ENCODE peak calls at places on chromosomes 13 and 19, in six cellular contexts. One of them, this sample, is unnamed.
A peak's percentile ranks its signal among the peaks of the same experiment; 100 is the strongest.

GRCh38 chr19:47012620-47013019 is 7.0 kb upstream of the NPAS1 start:
- DNase-seq in colonic mucosa: no peak
- DNase-seq in left ventricle myocardium inferior: no peak
- DNase-seq in stimulated activated CD4-positive, alpha-beta T cell treated with anti-CD3 and anti-CD28 coated beads, Interleukin-15, amount 100 ng/mL, for 1 hour: no peak
- DNase-seq in neural crest cell: no peak
- DNase-seq in KG1: no peak
- DNase-seq in this sample: no peak

GRCh38 chr19:3039641-3040077 is 10.6 kb upstream of the TLE2 start:
- DNase-seq in stimulated activated CD4-positive, alpha-beta T cell treated with anti-CD3 and anti-CD28 coated beads, Interleukin-15, amount 100 ng/mL, for 1 hour: no peak
- DNase-seq in colonic mucosa: no peak
- DNase-seq in left ventricle myocardium inferior: no peak
- DNase-seq in KG1: no peak
- DNase-seq in neural crest cell: no peak
- DNase-seq in this sample: no peak

GRCh38 chr13:44967656-44968451 is 21.4 kb downstream of the NUFIP1 start:
- DNase-seq in KG1: no peak
- DNase-seq in left ventricle myocardium inferior: no peak
- DNase-seq in stimulated activated CD4-positive, alpha-beta T cell treated with anti-CD3 and anti-CD28 coated beads, Interleukin-15, amount 100 ng/mL, for 1 hour: no peak
- DNase-seq in colonic mucosa: no peak
- DNase-seq in neural crest cell: no peak
- DNase-seq in this sample: no peak

GRCh38 chr19:3586124-3586626 is 897 bp downstream of the GIPC3 start:
- DNase-seq in KG1: peak; percentile 32
- DNase-seq in colonic mucosa: no peak
- DNase-seq in neural crest cell: peak; percentile 44
- DNase-seq in left ventricle myocardium inferior: no peak
- DNase-seq in stimulated activated CD4-positive, alpha-beta T cell treated with anti-CD3 and anti-CD28 coated beads, Interleukin-15, amount 100 ng/mL, for 1 hour: peak; percentile 33
- DNase-seq in this sample: no peak

GRCh38 chr13:100128373-100128772 is 39.5 kb downstream of the PCCA start:
- DNase-seq in colonic mucosa: no peak
- DNase-seq in neural crest cell: no peak
- DNase-seq in left ventricle myocardium inferior: no peak
- DNase-seq in KG1: no peak
- DNase-seq in stimulated activated CD4-positive, alpha-beta T cell treated with anti-CD3 and anti-CD28 coated beads, Interleukin-15, amount 100 ng/mL, for 1 hour: no peak
- DNase-seq in this sample: no peak

GRCh38 chr13:101624210-101624922 is 171.9 kb downstream of the ITGBL1 start:
- DNase-seq in stimulated activated CD4-positive, alpha-beta T cell treated with anti-CD3 and anti-CD28 coated beads, Interleukin-15, amount 100 ng/mL, for 1 hour: no peak
- DNase-seq in neural crest cell: no peak
- DNase-seq in colonic mucosa: no peak
- DNase-seq in left ventricle myocardium inferior: no peak
- DNase-seq in KG1: no peak
- DNase-seq in this sample: no peak

GRCh38 chr19:55091955-55092354 is 16.3 kb downstream of the EPS8L1 start:
- DNase-seq in stimulated activated CD4-positive, alpha-beta T cell treated with anti-CD3 and anti-CD28 coated beads, Interleukin-15, amount 100 ng/mL, for 1 hour: no peak
- DNase-seq in left ventricle myocardium inferior: no peak
- DNase-seq in neural crest cell: peak; percentile 39
- DNase-seq in KG1: no peak
- DNase-seq in colonic mucosa: no peak
- DNase-seq in this sample: no peak

GRCh38 chr19:58117841-58118575 is 20.0 kb upstream of the ZSCAN18 start:
- DNase-seq in stimulated activated CD4-positive, alpha-beta T cell treated with anti-CD3 and anti-CD28 coated beads, Interleukin-15, amount 100 ng/mL, for 1 hour: no peak
- DNase-seq in colonic mucosa: no peak
- DNase-seq in KG1: no peak
- DNase-seq in left ventricle myocardium inferior: no peak
- DNase-seq in neural crest cell: no peak
- DNase-seq in this sample: no peak

GRCh38 chr19:35037716-35038622 is 3.6 kb upstream of the HPN start:
- DNase-seq in KG1: no peak
- DNase-seq in left ventricle myocardium inferior: no peak
- DNase-seq in stimulated activated CD4-positive, alpha-beta T cell treated with anti-CD3 and anti-CD28 coated beads, Interleukin-15, amount 100 ng/mL, for 1 hour: no peak
- DNase-seq in neural crest cell: no peak
- DNase-seq in colonic mucosa: no peak
- DNase-seq in this sample: no peak

GRCh38 chr13:51912091-51912490 is 50.3 kb downstream of the CCDC70 start:
- DNase-seq in colonic mucosa: no peak
- DNase-seq in neural crest cell: no peak
- DNase-seq in left ventricle myocardium inferior: no peak
- DNase-seq in KG1: no peak
- DNase-seq in stimulated activated CD4-positive, alpha-beta T cell treated with anti-CD3 and anti-CD28 coated beads, Interleukin-15, amount 100 ng/mL, for 1 hour: no peak
- DNase-seq in this sample: peak; percentile 30

GRCh38 chr13:24746618-24747247 is 17.2 kb upstream of the RNF17 start:
- DNase-seq in KG1: no peak
- DNase-seq in colonic mucosa: no peak
- DNase-seq in neural crest cell: peak; percentile 47
- DNase-seq in stimulated activated CD4-positive, alpha-beta T cell treated with anti-CD3 and anti-CD28 coated beads, Interleukin-15, amount 100 ng/mL, for 1 hour: no peak
- DNase-seq in left ventricle myocardium inferior: no peak
- DNase-seq in this sample: no peak

GRCh38 chr19:17348700-17349099 is 11.3 kb downstream of the GTPBP3 start:
- DNase-seq in neural crest cell: no peak
- DNase-seq in KG1: no peak
- DNase-seq in left ventricle myocardium inferior: peak; percentile 66
- DNase-seq in stimulated activated CD4-positive, alpha-beta T cell treated with anti-CD3 and anti-CD28 coated beads, Interleukin-15, amount 100 ng/mL, for 1 hour: no peak
- DNase-seq in colonic mucosa: no peak
- DNase-seq in this sample: no peak

GRCh38 chr13:102569488-102569887 is 27.3 kb upstream of the TPP2 start:
- DNase-seq in left ventricle myocardium inferior: no peak
- DNase-seq in colonic mucosa: no peak
- DNase-seq in stimulated activated CD4-positive, alpha-beta T cell treated with anti-CD3 and anti-CD28 coated beads, Interleukin-15, amount 100 ng/mL, for 1 hour: no peak
- DNase-seq in KG1: no peak
- DNase-seq in neural crest cell: no peak
- DNase-seq in this sample: no peak

GRCh38 chr19:7562646-7563393 is 27.3 kb downstream of the PNPLA6 start:
- DNase-seq in neural crest cell: no peak
- DNase-seq in left ventricle myocardium inferior: no peak
- DNase-seq in KG1: no peak
- DNase-seq in stimulated activated CD4-positive, alpha-beta T cell treated with anti-CD3 and anti-CD28 coated beads, Interleukin-15, amount 100 ng/mL, for 1 hour: no peak
- DNase-seq in colonic mucosa: no peak
- DNase-seq in this sample: no peak

GRCh38 chr19:39676004-39676403 is 20.3 kb downstream of the LGALS16 start:
- DNase-seq in colonic mucosa: no peak
- DNase-seq in KG1: no peak
- DNase-seq in left ventricle myocardium inferior: no peak
- DNase-seq in stimulated activated CD4-positive, alpha-beta T cell treated with anti-CD3 and anti-CD28 coated beads, Interleukin-15, amount 100 ng/mL, for 1 hour: no peak
- DNase-seq in neural crest cell: no peak
- DNase-seq in this sample: no peak

GRCh38 chr13:26538363-26539317 is 18.8 kb upstream of the WASF3 start:
- DNase-seq in KG1: no peak
- DNase-seq in stimulated activated CD4-positive, alpha-beta T cell treated with anti-CD3 and anti-CD28 coated beads, Interleukin-15, amount 100 ng/mL, for 1 hour: no peak
- DNase-seq in colonic mucosa: peak; percentile 33
- DNase-seq in neural crest cell: no peak
- DNase-seq in left ventricle myocardium inferior: no peak
- DNase-seq in this sample: no peak

GRCh38 chr19:18397242-18398202 is at the start of gene LRRC25:
- DNase-seq in KG1: peak; percentile 39
- DNase-seq in colonic mucosa: no peak
- DNase-seq in neural crest cell: no peak
- DNase-seq in stimulated activated CD4-positive, alpha-beta T cell treated with anti-CD3 and anti-CD28 coated beads, Interleukin-15, amount 100 ng/mL, for 1 hour: no peak
- DNase-seq in left ventricle myocardium inferior: peak; percentile 46
- DNase-seq in this sample: no peak

GRCh38 chr19:3618144-3618810 is 8.3 kb downstream of the CACTIN start:
- DNase-seq in KG1: no peak
- DNase-seq in stimulated activated CD4-positive, alpha-beta T cell treated with anti-CD3 and anti-CD28 coated beads, Interleukin-15, amount 100 ng/mL, for 1 hour: peak; percentile 51
- DNase-seq in neural crest cell: peak; percentile 48
- DNase-seq in colonic mucosa: peak; percentile 75
- DNase-seq in left ventricle myocardium inferior: peak; percentile 71
- DNase-seq in this sample: no peak

GRCh38 chr19:48636859-48637448 is at the start of gene DBP:
- DNase-seq in left ventricle myocardium inferior: peak; percentile 62
- DNase-seq in KG1: peak; percentile 35
- DNase-seq in neural crest cell: no peak
- DNase-seq in colonic mucosa: no peak
- DNase-seq in stimulated activated CD4-positive, alpha-beta T cell treated with anti-CD3 and anti-CD28 coated beads, Interleukin-15, amount 100 ng/mL, for 1 hour: no peak
- DNase-seq in this sample: no peak

GRCh38 chr13:66859934-66860867 is 369.9 kb downstream of the PCDH9 start:
- DNase-seq in left ventricle myocardium inferior: no peak
- DNase-seq in neural crest cell: no peak
- DNase-seq in KG1: no peak
- DNase-seq in colonic mucosa: no peak
- DNase-seq in stimulated activated CD4-positive, alpha-beta T cell treated with anti-CD3 and anti-CD28 coated beads, Interleukin-15, amount 100 ng/mL, for 1 hour: no peak
- DNase-seq in this sample: no peak

This sample was measured in NCI-H187.